ENCODE peak calls at places on chromosomes 1 and 21, in four cellular contexts. T, W, I and Z are unnamed samples.

GRCh38 chr1:153375511-153375910 is at the start of gene S100A12:
- DNase-seq in I (no peak), W (peak; percentile 98), T (peak; percentile 30), Z (no peak)

GRCh38 chr1:66455446-66455845 is 78.5 kb upstream of the SGIP1 start:
- DNase-seq in T (no peak), W (no peak), I (no peak), Z (no peak)

GRCh38 chr1:209150114-209150513 is 433.4 kb upstream of the CAMK1G start:
- DNase-seq in W (peak; percentile 60), T (peak; percentile 52), I (peak; percentile 3), Z (peak; percentile 67)

GRCh38 chr1:229249854-229250644 is 20.9 kb upstream of the RAB4A start:
- DNase-seq in I (no peak), T (no peak), W (no peak), Z (no peak)

GRCh38 chr1:183723571-183723970 is 70.5 kb upstream of the APOBEC4 start:
- DNase-seq in I (no peak), W (no peak), T (no peak), Z (no peak)

GRCh38 chr1:170864238-170864637 is 71.1 kb upstream of the MROH9 start:
- DNase-seq in W (no peak), T (no peak), I (no peak), Z (no peak)

GRCh38 chr21:45054927-45055612 is 19.3 kb upstream of the ADARB1 start:
- DNase-seq in I (no peak), W (no peak), T (no peak), Z (no peak)

GRCh38 chr1:151098126-151098525 is 27.6 kb downstream of the GABPB2 start:
- DNase-seq in T (no peak), I (no peak), W (no peak), Z (no peak)

GRCh38 chr21:18832950-18833349 is 429.4 kb upstream of the TMPRSS15 start:
- DNase-seq in T (peak; percentile 1), I (no peak), W (peak; percentile 74), Z (no peak)

GRCh38 chr1:52927219-52928082 is at the start of gene SCP2:
- DNase-seq in I (peak; percentile 51), W (peak; percentile 39), T (peak; percentile 87), Z (peak; percentile 84)

DNA sequence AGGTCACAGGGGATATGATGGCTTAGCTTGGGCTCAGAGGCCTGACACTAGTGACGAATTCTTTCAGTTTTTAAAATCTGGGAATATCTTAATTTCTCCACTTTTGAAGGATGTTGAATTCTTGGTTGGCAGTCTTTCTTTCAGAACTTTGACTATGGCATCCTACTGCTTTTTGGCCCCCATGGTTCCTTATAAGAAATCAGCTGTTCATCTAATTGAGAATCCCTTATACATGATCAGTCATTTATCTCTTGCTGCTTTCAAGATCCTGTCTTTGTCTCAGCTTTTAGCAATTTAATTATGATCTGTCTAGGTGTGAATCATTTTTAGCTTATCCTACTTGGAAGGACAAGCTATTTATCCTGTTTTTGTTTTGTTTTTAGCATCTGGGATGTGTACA is 31.2 kb upstream of the F3 start:
- DNase-seq in T (no peak), I (no peak), W (no peak), Z (no peak)
- H3K4me3 ChIP-seq in T (no peak overlapping the region), I (no peak overlapping the region), W (no peak overlapping the region), Z (no peak overlapping the region)

GRCh38 chr1:207049974-207050391 is 1.0 kb downstream of the YOD1 start:
- DNase-seq in W (peak; percentile 67), T (peak; percentile 61), I (peak; percentile 38), Z (peak; percentile 76)

GRCh38 chr1:207051615-207051943 is 571 bp upstream of the YOD1 start:
- DNase-seq in T (no peak), W (no peak), I (no peak), Z (no peak)

GRCh38 chr1:207050768-207051614 is at the start of gene YOD1:
- DNase-seq in W (peak; percentile 92), I (peak; percentile 86), T (peak; percentile 95), Z (peak; percentile 95)

GRCh38 chr1:207049514-207049913 is 1.5 kb downstream of the YOD1 start:
- DNase-seq in T (no peak), I (no peak), W (no peak), Z (no peak)

DNA sequence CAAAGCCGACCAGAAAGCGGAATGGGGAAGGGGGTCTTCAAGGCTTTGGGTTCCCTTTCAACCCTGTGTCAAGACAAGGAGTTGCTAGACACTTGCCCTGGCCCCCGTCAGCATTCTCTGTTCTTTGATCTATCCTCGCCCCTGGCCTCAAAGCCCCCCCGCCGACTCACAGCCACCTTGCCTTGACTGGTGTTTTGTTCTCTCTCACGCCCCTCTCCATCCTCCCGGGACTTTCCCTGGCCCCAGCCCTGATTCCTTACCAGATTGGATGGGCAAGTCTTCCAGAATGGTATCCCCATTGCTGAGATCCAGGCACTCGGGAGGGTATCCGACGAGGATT is 610 bp downstream of the YOD1 start:
- DNase-seq in I (no peak), T (no peak), W (no peak), Z (no peak)
- TF ChIP-seq CTCF in I (no peak), T (no peak), W (no peak), Z (no peak)

GRCh38 chr1:59142663-59143487 is 154.0 kb upstream of the FGGY start:
- DNase-seq in I (peak; percentile 72), T (no peak), W (peak; percentile 99), Z (peak; percentile 44)
- H3K4me3 ChIP-seq in I (no peak overlapping the region), T (no peak overlapping the region), W (no peak overlapping the region), Z (no peak overlapping the region)

DNA sequence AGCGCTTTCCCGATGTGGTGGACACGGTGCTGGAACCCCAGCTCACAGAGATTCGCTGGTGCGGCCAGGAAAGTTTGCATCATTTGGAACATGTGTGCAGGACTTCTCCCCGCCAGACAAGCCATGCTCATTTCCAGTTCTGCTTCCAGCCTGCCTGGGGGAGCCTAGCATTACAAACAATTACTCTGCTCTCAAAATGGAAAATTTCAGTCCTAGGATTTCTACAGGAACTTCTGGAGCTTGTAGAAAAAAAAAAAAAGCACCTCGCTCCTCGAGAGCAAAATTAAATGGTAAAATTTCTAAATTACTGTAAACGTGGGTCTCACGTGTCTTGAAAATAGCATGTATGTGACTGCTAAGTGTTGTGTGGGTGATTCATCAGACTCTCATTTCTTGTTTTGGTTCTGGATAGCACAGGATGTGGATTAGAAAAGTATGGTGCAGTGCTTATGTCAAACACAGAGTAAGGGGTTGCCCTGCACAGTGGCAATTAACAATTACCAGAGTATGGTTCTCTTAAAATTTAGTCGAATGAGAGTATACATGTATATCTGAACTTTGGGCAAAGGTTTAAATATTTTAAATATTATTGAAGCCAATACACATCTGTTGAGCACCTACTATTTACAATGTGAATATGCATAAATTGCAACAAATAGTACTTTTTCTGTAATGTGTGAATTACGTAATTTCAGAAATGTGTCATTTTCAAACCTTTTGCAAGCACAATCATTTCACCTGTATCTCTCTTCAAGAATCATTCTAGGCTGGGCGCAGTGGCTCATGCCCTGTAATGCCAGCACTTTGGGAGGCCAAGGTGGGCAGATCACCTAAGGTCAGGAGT is 61.8 kb upstream of the PTGFRN start:
- DNase-seq in T (no peak), W (peak; percentile 52), I (no peak), Z (peak; percentile 56)
- TF ChIP-seq CTCF in T (no peak), W (no peak), I (no peak), Z (no peak)

GRCh38 chr1:95115708-95116137 is 1.4 kb upstream of the TLCD4 start:
- DNase-seq in T (no peak), W (peak; percentile 58), I (peak; percentile 83), Z (peak; percentile 17)
- H3K4me3 ChIP-seq in T (no peak overlapping the region), W (no peak overlapping the region), I (no peak overlapping the region), Z (no peak overlapping the region)

GRCh38 chr1:38006008-38006828 is 904 bp upstream of the FHL3 start:
- DNase-seq in T (no peak), I (no peak), W (no peak), Z (no peak)

GRCh38 chr1:38013027-38013588 is 574 bp downstream of the UTP11 start:
- DNase-seq in I (peak; percentile 49), W (peak; percentile 53), T (no peak), Z (no peak)

GRCh38 chr1:38009841-38010180 is 2.7 kb upstream of the UTP11 start:
- DNase-seq in T (no peak), W (no peak), I (no peak), Z (no peak)

GRCh38 chr1:38005195-38006007 is at the start of gene FHL3:
- DNase-seq in T (peak; percentile 82), W (no peak), I (peak; percentile 51), Z (peak; percentile 52)

GRCh38 chr1:38009088-38009840 is 3.3 kb upstream of the UTP11 start:
- DNase-seq in I (no peak), T (peak; percentile 81), W (peak; percentile 78), Z (peak; percentile 26)
- TF ChIP-seq CTCF in I (peak; percentile 14), T (no peak), W (no peak), Z (no peak)

DNA sequence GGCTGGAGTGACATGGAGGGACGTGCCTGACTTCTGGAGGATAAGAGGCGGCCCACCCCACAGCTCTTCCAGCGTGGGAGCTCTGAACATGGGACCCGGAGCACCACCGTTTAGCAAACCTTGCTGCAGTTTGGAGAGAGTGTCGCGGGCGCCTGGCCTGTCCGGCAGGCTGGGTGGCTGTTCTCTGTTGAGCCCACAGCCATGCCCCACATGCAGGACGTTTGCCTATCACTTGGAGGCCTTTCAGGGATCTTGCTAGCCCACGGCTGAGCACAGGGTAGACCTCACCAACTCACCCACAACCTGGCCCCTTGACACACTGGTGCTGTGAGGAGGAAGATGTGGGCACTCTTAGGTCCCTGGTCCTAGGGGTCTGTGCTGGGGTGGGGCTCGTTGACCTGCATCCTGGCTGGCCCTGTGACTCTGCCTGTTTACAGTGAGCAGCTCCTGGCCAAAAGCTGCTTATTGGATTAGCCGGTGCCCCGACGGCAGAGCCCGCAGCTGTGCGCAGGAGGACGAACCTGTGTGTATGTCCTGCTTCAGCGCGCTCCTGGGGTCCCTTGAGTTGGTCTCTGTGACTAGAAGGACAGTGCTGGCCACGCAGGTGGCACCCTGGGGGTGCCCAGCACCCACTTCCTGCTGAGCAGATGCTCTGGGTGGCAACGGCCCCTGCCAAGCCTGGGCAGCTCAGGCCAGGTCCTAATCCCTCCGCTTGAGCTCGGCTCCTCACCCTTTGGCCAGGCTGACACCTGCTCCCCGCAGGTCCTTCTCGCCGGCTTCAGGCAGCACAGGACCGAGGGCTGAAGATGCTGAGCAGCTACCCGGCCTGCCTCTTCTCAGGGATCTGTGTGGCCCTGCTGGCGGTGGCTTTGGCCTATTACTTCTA is 72.4 kb upstream of the TRAPPC10 start:
- DNase-seq in W (no peak), T (no peak), I (no peak), Z (no peak)
- H3K4me3 ChIP-seq in W (no peak overlapping the region), T (no peak overlapping the region), I (no peak overlapping the region), Z (peak overlapping the region; percentile 0)

DNA sequence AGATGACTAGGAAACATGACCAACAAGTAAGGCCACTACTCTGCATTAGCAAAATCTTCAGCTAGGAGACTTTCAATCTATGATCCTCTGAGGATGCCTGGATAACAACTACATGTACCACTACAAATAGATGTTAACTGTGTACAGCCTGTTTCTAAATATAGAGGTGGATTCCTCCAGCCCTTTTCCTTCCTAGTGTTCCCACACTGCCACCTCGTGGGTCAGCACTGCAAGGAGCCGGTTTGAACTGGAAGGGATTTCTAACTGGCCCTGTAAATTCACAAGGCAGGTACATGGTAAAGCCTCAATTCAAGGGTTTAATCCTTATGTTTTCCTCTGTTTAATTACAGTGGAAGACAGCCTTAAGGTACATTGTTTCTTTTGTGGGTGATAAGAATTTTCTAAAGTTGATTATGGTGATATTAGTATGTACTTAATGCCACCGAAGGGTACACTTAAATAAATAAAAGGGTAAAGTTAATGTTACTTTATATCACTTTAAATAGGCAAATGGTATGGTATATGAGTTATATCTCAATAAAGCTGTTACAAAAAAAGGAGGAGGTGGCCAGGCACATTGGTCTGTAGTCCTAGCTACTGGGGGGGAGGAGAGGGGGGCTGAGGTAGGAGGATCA is 14.4 kb downstream of the SMYD3 start:
- DNase-seq in I (peak; percentile 35), W (peak; percentile 63), T (peak; percentile 79), Z (peak; percentile 61)
- TF ChIP-seq CTCF in I (peak; percentile 84), W (peak; percentile 69), T (peak; percentile 83), Z (peak; percentile 62)

GRCh38 chr1:159121526-159121925 is 45.0 kb upstream of the AIM2 start:
- DNase-seq in T (no peak), W (no peak), I (no peak), Z (peak; percentile 64)
- H3K4me3 ChIP-seq in T (no peak overlapping the region), W (no peak overlapping the region), I (no peak overlapping the region), Z (no peak overlapping the region)